ENCODE peak calls at places on chromosomes 11 and 22, in ten cellular contexts. M is A172; P is NCI-H2081; I is NB4; W is H9; Z is midbrain; S is stimulated activated CD8-positive, alpha-beta memory T cell treated with anti-CD3 and anti-CD28 coated beads, Interleukin-4, amount 100 ng/mL, for 4 hours; A is HS-5; N is hippocampal formation; D is lower lobe of right lung. J is an unnamed sample.

GRCh38 chr11:693887-694562 is 997 bp downstream of the DEAF1 start:
- DNase-seq in A (no peak), Z (no peak), I (no peak), W (no peak), P (no peak), M (no peak), S (no peak), N (no peak), D (peak), J (no peak)

GRCh38 chr11:48083427-48083826 is 103.1 kb downstream of the PTPRJ start:
- DNase-seq in P (no peak), M (no peak), Z (no peak), A (no peak), W (no peak), N (no peak), D (no peak), I (no peak), S (no peak), J (no peak)

GRCh38 chr11:48081151-48082010 is 101.0 kb downstream of the PTPRJ start:
- DNase-seq in W (no peak), N (peak), P (no peak), S (no peak), D (peak), Z (peak), A (no peak), M (peak), I (peak), J (no peak)

GRCh38 chr11:1126491-1126926 is 31.2 kb upstream of the MUC5AC start:
- DNase-seq in Z (no peak), D (no peak), A (no peak), W (peak), N (no peak), P (no peak), M (no peak), I (no peak), S (no peak), J (no peak)

GRCh38 chr11:108929241-108929640 is 264.4 kb downstream of the DDX10 start:
- DNase-seq in D (no peak), P (no peak), N (no peak), A (peak), M (peak), Z (no peak), S (no peak), I (no peak), W (no peak), J (no peak)

GRCh38 chr11:122714021-122714420 is 58.5 kb downstream of the UBASH3B start:
- DNase-seq in W (no peak), A (no peak), S (no peak), Z (no peak), N (no peak), M (no peak), I (no peak), D (no peak), P (no peak), J (no peak)

GRCh38 chr22:29917052-29917902 is 34.3 kb downstream of the MTMR3 start:
- DNase-seq in A (no peak), D (no peak), P (no peak), Z (no peak), M (no peak), I (peak), W (no peak), S (no peak), N (no peak), J (no peak)

GRCh38 chr11:60498399-60498798 is 5.8 kb downstream of the MS4A12 start:
- DNase-seq in N (no peak), P (no peak), A (no peak), W (no peak), Z (no peak), M (no peak), I (no peak), S (no peak), D (no peak), J (no peak)

GRCh38 chr11:113153847-113154246 is 160.5 kb upstream of the TTC12 start:
- DNase-seq in S (no peak), W (no peak), P (no peak), Z (no peak), M (no peak), N (no peak), I (no peak), A (no peak), D (no peak), J (no peak)

GRCh38 chr22:46007848-46008261 is 30.9 kb upstream of the WNT7B start:
- DNase-seq in Z (no peak), W (no peak), N (no peak), D (peak), P (peak), I (no peak), S (no peak), A (no peak), M (peak), J (no peak)

GRCh38 chr22:20084547-20085413 is 4.7 kb downstream of the DGCR8 start:
- DNase-seq in S (no peak), N (no peak), A (no peak), W (peak), Z (no peak), P (no peak), D (peak), M (no peak), I (peak), J (no peak)

GRCh38 chr11:103699216-103699615 is 337.2 kb upstream of the DDI1 start:
- DNase-seq in A (no peak), Z (no peak), D (no peak), M (no peak), W (no peak), S (no peak), N (no peak), I (no peak), P (no peak), J (no peak)

GRCh38 chr22:42962295-42963230 is 52.4 kb downstream of the PACSIN2 start:
- DNase-seq in D (peak), N (no peak), S (no peak), Z (peak), P (no peak), W (no peak), A (no peak), I (peak), M (no peak), J (no peak)

GRCh38 chr22:29738118-29738815 is 18.5 kb downstream of the CABP7 start:
- DNase-seq in S (no peak), I (no peak), D (no peak), M (no peak), A (no peak), N (no peak), W (no peak), Z (no peak), P (no peak), J (no peak)

GRCh38 chr22:50469377-50470305 is 5.2 kb downstream of the SBF1 start:
- DNase-seq in Z (no peak), W (peak), M (peak), S (peak), P (peak), D (peak), N (no peak), I (peak), A (no peak), J (peak)

GRCh38 chr22:50361222-50361621 is 18.1 kb downstream of the PPP6R2 start:
- DNase-seq in P (no peak), I (no peak), A (no peak), S (no peak), D (no peak), W (no peak), N (no peak), Z (no peak), M (no peak), J (no peak)

J was measured in esophagus squamous epithelium.